ENCODE peak calls at places on chromosomes 12 and 14, in seven cellular contexts. E is K562, A is HepG2, O is PC-3, U is mesenchymal stem cell, W is fibroblast of lung, P is neuronal stem cell. Q is an unnamed sample.

GRCh38 chr12:69343357-69343756 is 4.8 kb upstream of the LYZ start:
- DNase-seq in E (no peak), A (no peak), O (no peak), U (no peak), W (no peak), P (no peak), Q (no peak)

GRCh38 chr14:68312884-68313725 is 479.8 kb downstream of the ZFP36L1 start:
- DNase-seq in E (no peak), A (no peak), O (no peak), U (no peak), W (no peak), P (no peak), Q (no peak)

GRCh38 chr12:52084491-52085231 is 5.2 kb downstream of the SMIM41 start:
- DNase-seq in E (no peak), A (no peak), O (no peak), U (no peak), W (no peak), P (no peak), Q (no peak)

GRCh38 chr14:105258846-105259245 is 10.5 kb downstream of the BTBD6 start:
- DNase-seq in E (no peak), A (no peak), O (peak; percentile 87), U (no peak), W (peak; percentile 50), P (no peak), Q (no peak)

GRCh38 chr14:73467377-73467776 is 9.0 kb upstream of the NUMB start:
- DNase-seq in E (peak; percentile 23), A (no peak), O (no peak), U (peak; percentile 43), W (peak; percentile 59), P (no peak), Q (peak; percentile 87)

GRCh38 chr12:79638490-79638889 is 52.3 kb downstream of the PAWR start:
- DNase-seq in E (no peak), A (peak; percentile 29), O (no peak), U (no peak), W (no peak), P (no peak), Q (no peak)

GRCh38 chr12:111369496-111370220 is 763 bp upstream of the PHETA1 start:
- DNase-seq in E (no peak), A (no peak), O (peak; percentile 20), U (no peak), W (no peak), P (no peak), Q (peak; percentile 26)

GRCh38 chr12:64733857-64734256 is 25.3 kb downstream of the GNS start:
- DNase-seq in E (no peak), A (no peak), O (peak; percentile 99), U (no peak), W (no peak), P (no peak), Q (peak; percentile 28)

GRCh38 chr14:101714394-101714793 is 47.1 kb upstream of the PPP2R5C start:
- DNase-seq in E (peak; percentile 6), A (no peak), O (no peak), U (no peak), W (no peak), P (no peak), Q (no peak)

GRCh38 chr12:12560587-12561304 is 1.9 kb downstream of the DUSP16 start:
- DNase-seq in E (peak; percentile 8), A (peak; percentile 92), O (peak; percentile 79), U (peak; percentile 81), W (peak; percentile 57), P (peak; percentile 17), Q (peak; percentile 79)

GRCh38 chr14:99982449-99983250 is 82.6 kb upstream of the EVL start:
- DNase-seq in E (peak; percentile 61), A (peak; percentile 39), O (peak; percentile 71), U (peak; percentile 71), W (peak; percentile 79), P (peak; percentile 54), Q (peak; percentile 77)

GRCh38 chr14:90664911-90665695 is 151.1 kb downstream of the TTC7B start:
- DNase-seq in E (no peak), A (no peak), O (no peak), U (no peak), W (peak; percentile 45), P (no peak), Q (no peak)

GRCh38 chr14:90936757-90937440 is 120.7 kb upstream of the TTC7B start:
- DNase-seq in E (no peak), A (no peak), O (no peak), U (no peak), W (no peak), P (no peak), Q (no peak)

DNA sequence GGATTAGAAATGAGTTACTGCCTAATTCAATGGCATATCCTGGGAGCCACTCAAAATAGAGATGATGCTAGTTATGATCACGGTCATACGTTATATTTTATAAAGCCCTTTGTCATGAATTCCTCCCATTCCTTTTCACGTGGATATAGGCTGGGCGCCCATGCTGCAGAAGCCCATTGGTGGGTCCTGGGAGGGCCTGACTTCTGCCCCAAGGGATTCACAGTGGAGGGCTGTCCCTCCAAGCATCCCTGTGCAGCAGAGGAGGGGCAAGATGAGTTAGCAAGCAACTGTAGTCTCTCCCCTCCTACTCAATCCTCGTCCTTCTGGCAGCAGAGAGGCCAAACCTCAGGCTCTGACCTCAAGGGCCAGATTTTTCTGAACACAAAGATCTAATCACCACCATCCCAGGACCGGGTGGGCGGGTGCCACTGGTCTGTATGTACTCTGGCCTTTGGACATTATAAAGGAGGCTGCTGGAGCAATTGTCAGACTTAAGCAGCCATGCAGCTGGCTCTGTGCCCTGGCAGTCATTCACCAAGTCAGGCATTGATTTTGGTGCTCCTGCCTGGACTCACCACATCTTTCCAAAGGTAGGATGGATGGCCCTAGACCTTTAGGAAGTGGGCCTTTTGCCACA is 8.5 kb downstream of the GLTP start:
- DNase-seq in E (no peak), A (peak; percentile 39), O (no peak), U (no peak), W (no peak), P (no peak), Q (peak; percentile 53)
- H3K27ac ChIP-seq in E (no peak overlapping the region), A (peak overlapping the region; percentile 16), O (no peak overlapping the region), U (no peak overlapping the region), W (peak overlapping the region; percentile 38), P (no peak overlapping the region), Q (peak overlapping the region; percentile 35)

GRCh38 chr12:121889267-121889624 is 656 bp downstream of the PSMD9 start:
- DNase-seq in E (no peak), A (no peak), O (no peak), U (no peak), W (no peak), P (no peak), Q (no peak)

GRCh38 chr12:121888478-121889266 is at the start of gene PSMD9:
- DNase-seq in E (peak; percentile 96), A (peak; percentile 92), O (peak; percentile 99), U (peak; percentile 98), W (peak; percentile 99), P (peak; percentile 93), Q (peak; percentile 99)

GRCh38 chr12:121883315-121883660 is 5.3 kb upstream of the PSMD9 start:
- DNase-seq in E (no peak), A (no peak), O (peak; percentile 28), U (no peak), W (no peak), P (no peak), Q (no peak)

GRCh38 chr12:121892673-121893561 is 4.3 kb downstream of the PSMD9 start:
- DNase-seq in E (no peak), A (no peak), O (peak; percentile 16), U (no peak), W (no peak), P (no peak), Q (no peak)

GRCh38 chr12:121888083-121888477 is 510 bp upstream of the PSMD9 start:
- DNase-seq in E (no peak), A (no peak), O (no peak), U (no peak), W (no peak), P (no peak), Q (no peak)
- H3K9ac ChIP-seq in E (peak overlapping the region; percentile 54), A (peak overlapping the region; percentile 62), O (peak overlapping the region; percentile 98), U (peak overlapping the region; percentile 97), W (peak overlapping the region; percentile 13), P (no peak overlapping the region), Q (peak overlapping the region; percentile 97)

GRCh38 chr12:3171195-3171591 is 94.0 kb downstream of the TSPAN9 start:
- DNase-seq in E (no peak), A (peak; percentile 12), O (no peak), U (peak; percentile 62), W (peak; percentile 19), P (no peak), Q (no peak)

GRCh38 chr12:3170423-3171194 is 93.4 kb downstream of the TSPAN9 start:
- DNase-seq in E (no peak), A (no peak), O (peak; percentile 81), U (peak; percentile 97), W (peak; percentile 88), P (no peak), Q (peak; percentile 95)

GRCh38 chr12:3167636-3168035 is 90.5 kb downstream of the TSPAN9 start:
- DNase-seq in E (no peak), A (no peak), O (no peak), U (no peak), W (no peak), P (no peak), Q (no peak)

GRCh38 chr12:3168223-3168770 is 91.1 kb downstream of the TSPAN9 start:
- DNase-seq in E (no peak), A (no peak), O (no peak), U (no peak), W (peak; percentile 12), P (no peak), Q (no peak)

DNA sequence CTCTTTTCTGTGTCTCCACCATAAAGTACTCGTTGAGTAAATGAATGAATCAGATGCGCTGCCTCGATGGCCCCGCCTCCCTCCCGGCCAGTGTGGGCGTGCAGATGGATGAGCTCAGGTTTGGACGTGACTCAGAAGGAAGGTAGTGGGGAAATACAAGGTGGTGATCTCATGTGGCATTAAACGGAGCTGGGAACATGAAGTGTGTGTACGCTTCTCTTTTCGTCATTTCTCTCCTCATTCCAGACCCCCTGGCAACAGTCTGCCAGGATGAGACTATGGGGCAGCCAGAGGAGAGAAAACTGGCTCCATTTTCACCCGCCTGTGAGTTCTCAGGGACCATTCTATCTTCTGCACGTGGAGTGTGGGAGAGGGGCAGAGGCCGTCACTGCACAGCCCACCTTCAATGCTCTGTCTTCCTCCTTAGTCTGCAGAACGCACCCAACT is 91.6 kb downstream of the TSPAN9 start:
- DNase-seq in E (peak; percentile 16), A (no peak), O (peak; percentile 91), U (peak; percentile 98), W (peak; percentile 83), P (no peak), Q (peak; percentile 98)
- H3K4me2 ChIP-seq in E (no peak overlapping the region), A (no peak overlapping the region), O (peak overlapping the region; percentile 85), U (peak overlapping the region; percentile 28), W (no peak overlapping the region), P (no peak overlapping the region), Q (peak overlapping the region; percentile 53)

GRCh38 chr14:23140389-23140788 is 21.3 kb upstream of the CEBPE start:
- DNase-seq in E (no peak), A (no peak), O (no peak), U (no peak), W (no peak), P (no peak), Q (no peak)

GRCh38 chr14:23138173-23138535 is 19.1 kb upstream of the CEBPE start:
- DNase-seq in E (no peak), A (no peak), O (no peak), U (no peak), W (no peak), P (no peak), Q (peak; percentile 64)

GRCh38 chr14:23139874-23140273 is 20.8 kb upstream of the CEBPE start:
- DNase-seq in E (no peak), A (no peak), O (no peak), U (no peak), W (no peak), P (no peak), Q (no peak)

GRCh38 chr14:23136566-23137133 is 17.6 kb upstream of the CEBPE start:
- DNase-seq in E (no peak), A (no peak), O (no peak), U (no peak), W (no peak), P (no peak), Q (no peak)

GRCh38 chr14:23137221-23138172 is 18.4 kb upstream of the CEBPE start:
- DNase-seq in E (no peak), A (no peak), O (no peak), U (no peak), W (no peak), P (no peak), Q (no peak)
- H3K27ac ChIP-seq in E (no peak overlapping the region), A (no peak overlapping the region), O (no peak overlapping the region), U (no peak overlapping the region), W (no peak overlapping the region), P (no peak overlapping the region), Q (no peak overlapping the region)

Q was measured in GM23248.